ENCODE peak calls at places on chromosome 12, in eight cellular contexts. V is SK-N-DZ, D is hippocampal formation, T is LoVo, I is Caco-2, X is AML-193, O is fibroblast of lung, B is uterus. W is an unnamed sample.
A peak's percentile ranks its signal among the peaks of the same experiment; 100 is the strongest.

GRCh38 chr12:92745874-92746553 is 43.2 kb downstream of the PLEKHG7 start:
- DNase-seq in I (no peak), O (peak; percentile 98), D (peak; percentile 28), B (peak; percentile 80), V (no peak), X (no peak), T (peak; percentile 52), W (no peak)

GRCh38 chr12:14570231-14570630 is 2.5 kb upstream of the PLBD1 start:
- DNase-seq in B (no peak), T (no peak), D (no peak), I (no peak), X (no peak), V (no peak), O (no peak), W (no peak)

GRCh38 chr12:120689397-120690082 is 2.6 kb downstream of the MLEC start:
- DNase-seq in O (no peak), B (no peak), X (no peak), V (no peak), I (no peak), T (no peak), D (no peak), W (peak; percentile 41)

GRCh38 chr12:47740536-47741339 is 15.4 kb upstream of the ENDOU start:
- DNase-seq in V (no peak), B (no peak), D (no peak), X (no peak), T (no peak), O (no peak), I (no peak), W (peak; percentile 9)

GRCh38 chr12:897386-897785 is 52.1 kb downstream of the RAD52 start:
- DNase-seq in V (peak; percentile 34), X (no peak), I (no peak), D (no peak), B (no peak), O (no peak), T (no peak), W (no peak)

GRCh38 chr12:78457951-78458350 is 406.6 kb upstream of the SYT1 start:
- DNase-seq in V (no peak), T (no peak), D (no peak), B (no peak), O (peak; percentile 59), I (no peak), X (peak; percentile 5), W (no peak)

GRCh38 chr12:11861155-11861863 is 209.4 kb upstream of the BCL2L14 start:
- DNase-seq in X (no peak), V (peak; percentile 81), B (no peak), T (no peak), D (no peak), I (peak; percentile 44), O (no peak), W (no peak)

GRCh38 chr12:6735448-6736191 is 11.8 kb downstream of the COPS7A start:
- DNase-seq in I (peak; percentile 70), X (peak; percentile 35), T (peak; percentile 60), B (peak; percentile 63), O (peak; percentile 65), V (peak; percentile 68), D (peak; percentile 62), W (peak; percentile 46)

W was measured in HepG2.